ENCODE peak calls at places on chromosomes 11 and 22, in ten cellular contexts. One of them, this sample, is unnamed.
A peak's percentile ranks its signal among the peaks of the same experiment; 100 is the strongest.

GRCh38 chr11:119218141-119218878 is 12.2 kb downstream of the CBL start:
- DNase-seq in naive thymus-derived CD4-positive, alpha-beta T cell: no peak
- DNase-seq in pancreas: no peak
- DNase-seq in Karpas-422: no peak
- DNase-seq in vagina: no peak
- DNase-seq in PC-3: peak; percentile 99
- DNase-seq in SK-N-SH: no peak
- DNase-seq in cardiac muscle cell: no peak
- DNase-seq in left ventricle myocardium inferior: no peak
- DNase-seq in Peyer's patch: no peak
- DNase-seq in this sample: no peak

GRCh38 chr11:66410191-66410590 is 10.6 kb upstream of the NPAS4 start:
- DNase-seq in left ventricle myocardium inferior: no peak
- DNase-seq in naive thymus-derived CD4-positive, alpha-beta T cell: no peak
- DNase-seq in SK-N-SH: no peak
- DNase-seq in cardiac muscle cell: no peak
- DNase-seq in pancreas: no peak
- DNase-seq in vagina: no peak
- DNase-seq in PC-3: no peak
- DNase-seq in Peyer's patch: no peak
- DNase-seq in Karpas-422: peak; percentile 44
- DNase-seq in this sample: no peak

GRCh38 chr11:96486890-96487633 is 97.2 kb downstream of the JRKL start:
- DNase-seq in vagina: no peak
- DNase-seq in cardiac muscle cell: peak; percentile 17
- DNase-seq in pancreas: no peak
- DNase-seq in left ventricle myocardium inferior: no peak
- DNase-seq in PC-3: peak; percentile 95
- DNase-seq in SK-N-SH: no peak
- DNase-seq in Karpas-422: no peak
- DNase-seq in Peyer's patch: no peak
- DNase-seq in naive thymus-derived CD4-positive, alpha-beta T cell: no peak
- DNase-seq in this sample: no peak

GRCh38 chr11:111538407-111539114 is 2.0 kb upstream of the LAYN start:
- DNase-seq in vagina: no peak
- DNase-seq in PC-3: peak; percentile 90
- DNase-seq in Karpas-422: no peak
- DNase-seq in left ventricle myocardium inferior: no peak
- DNase-seq in Peyer's patch: no peak
- DNase-seq in cardiac muscle cell: no peak
- DNase-seq in SK-N-SH: no peak
- DNase-seq in pancreas: no peak
- DNase-seq in naive thymus-derived CD4-positive, alpha-beta T cell: no peak
- DNase-seq in this sample: no peak

GRCh38 chr22:26642465-26643367 is 14.7 kb upstream of the MIAT start:
- DNase-seq in SK-N-SH: no peak
- DNase-seq in Peyer's patch: peak; percentile 83
- DNase-seq in Karpas-422: peak; percentile 46
- DNase-seq in vagina: no peak
- DNase-seq in pancreas: no peak
- DNase-seq in left ventricle myocardium inferior: peak; percentile 32
- DNase-seq in cardiac muscle cell: no peak
- DNase-seq in naive thymus-derived CD4-positive, alpha-beta T cell: no peak
- DNase-seq in PC-3: no peak
- DNase-seq in this sample: peak; percentile 40

GRCh38 chr11:128187829-128188228 is 399.5 kb downstream of the ETS1 start:
- DNase-seq in pancreas: no peak
- DNase-seq in Peyer's patch: no peak
- DNase-seq in left ventricle myocardium inferior: no peak
- DNase-seq in SK-N-SH: peak; percentile 69
- DNase-seq in naive thymus-derived CD4-positive, alpha-beta T cell: no peak
- DNase-seq in cardiac muscle cell: no peak
- DNase-seq in Karpas-422: no peak
- DNase-seq in PC-3: no peak
- DNase-seq in vagina: no peak
- DNase-seq in this sample: no peak

GRCh38 chr22:22710719-22711531 is 66.5 kb downstream of the GGTLC2 start:
- DNase-seq in pancreas: peak; percentile 78
- DNase-seq in naive thymus-derived CD4-positive, alpha-beta T cell: peak; percentile 46
- DNase-seq in cardiac muscle cell: no peak
- DNase-seq in Peyer's patch: peak; percentile 93
- DNase-seq in PC-3: peak; percentile 71
- DNase-seq in SK-N-SH: peak; percentile 75
- DNase-seq in Karpas-422: peak; percentile 86
- DNase-seq in vagina: no peak
- DNase-seq in left ventricle myocardium inferior: peak; percentile 35
- DNase-seq in this sample: peak; percentile 73

GRCh38 chr11:34632105-34632780 is 11.3 kb downstream of the EHF start:
- DNase-seq in cardiac muscle cell: no peak
- DNase-seq in Peyer's patch: no peak
- DNase-seq in Karpas-422: no peak
- DNase-seq in vagina: no peak
- DNase-seq in left ventricle myocardium inferior: no peak
- DNase-seq in SK-N-SH: no peak
- DNase-seq in PC-3: peak; percentile 74
- DNase-seq in pancreas: peak; percentile 45
- DNase-seq in naive thymus-derived CD4-positive, alpha-beta T cell: no peak
- DNase-seq in this sample: no peak

GRCh38 chr11:122634507-122634906 is 21.0 kb upstream of the UBASH3B start:
- DNase-seq in cardiac muscle cell: no peak
- DNase-seq in PC-3: peak; percentile 85
- DNase-seq in vagina: no peak
- DNase-seq in naive thymus-derived CD4-positive, alpha-beta T cell: no peak
- DNase-seq in Karpas-422: no peak
- DNase-seq in Peyer's patch: no peak
- DNase-seq in pancreas: no peak
- DNase-seq in left ventricle myocardium inferior: peak; percentile 25
- DNase-seq in SK-N-SH: no peak
- DNase-seq in this sample: no peak

GRCh38 chr11:16815047-16815767 is 76.8 kb downstream of the C11orf58 start:
- DNase-seq in Peyer's patch: peak; percentile 66
- DNase-seq in pancreas: peak; percentile 73
- DNase-seq in Karpas-422: no peak
- DNase-seq in vagina: no peak
- DNase-seq in cardiac muscle cell: no peak
- DNase-seq in PC-3: no peak
- DNase-seq in SK-N-SH: no peak
- DNase-seq in naive thymus-derived CD4-positive, alpha-beta T cell: no peak
- DNase-seq in left ventricle myocardium inferior: peak; percentile 71
- DNase-seq in this sample: peak; percentile 85

GRCh38 chr11:102260241-102260640 is 57.0 kb upstream of the BIRC3 start:
- DNase-seq in pancreas: no peak
- DNase-seq in cardiac muscle cell: no peak
- DNase-seq in vagina: no peak
- DNase-seq in Peyer's patch: no peak
- DNase-seq in SK-N-SH: no peak
- DNase-seq in PC-3: no peak
- DNase-seq in left ventricle myocardium inferior: no peak
- DNase-seq in Karpas-422: no peak
- DNase-seq in naive thymus-derived CD4-positive, alpha-beta T cell: no peak
- DNase-seq in this sample: no peak

GRCh38 chr11:69250503-69251393 is 43.2 kb upstream of the MYEOV start:
- DNase-seq in PC-3: no peak
- DNase-seq in Karpas-422: no peak
- DNase-seq in Peyer's patch: peak; percentile 32
- DNase-seq in naive thymus-derived CD4-positive, alpha-beta T cell: no peak
- DNase-seq in cardiac muscle cell: no peak
- DNase-seq in left ventricle myocardium inferior: no peak
- DNase-seq in vagina: no peak
- DNase-seq in SK-N-SH: no peak
- DNase-seq in pancreas: no peak
- DNase-seq in this sample: peak; percentile 27

GRCh38 chr22:25694167-25694907 is 47.7 kb upstream of the MYO18B start:
- DNase-seq in vagina: no peak
- DNase-seq in SK-N-SH: no peak
- DNase-seq in pancreas: no peak
- DNase-seq in PC-3: no peak
- DNase-seq in Karpas-422: no peak
- DNase-seq in naive thymus-derived CD4-positive, alpha-beta T cell: no peak
- DNase-seq in Peyer's patch: no peak
- DNase-seq in left ventricle myocardium inferior: no peak
- DNase-seq in cardiac muscle cell: no peak
- DNase-seq in this sample: no peak

GRCh38 chr11:79413258-79413657 is 27.6 kb downstream of the TENM4 start:
- DNase-seq in SK-N-SH: peak; percentile 77
- DNase-seq in vagina: no peak
- DNase-seq in pancreas: peak; percentile 37
- DNase-seq in naive thymus-derived CD4-positive, alpha-beta T cell: no peak
- DNase-seq in cardiac muscle cell: peak; percentile 60
- DNase-seq in PC-3: no peak
- DNase-seq in left ventricle myocardium inferior: peak; percentile 89
- DNase-seq in Karpas-422: no peak
- DNase-seq in Peyer's patch: peak; percentile 69
- DNase-seq in this sample: no peak

GRCh38 chr11:3223932-3224729 is 5.5 kb upstream of the MRGPRG start:
- DNase-seq in SK-N-SH: peak; percentile 58
- DNase-seq in vagina: peak; percentile 89
- DNase-seq in pancreas: no peak
- DNase-seq in PC-3: no peak
- DNase-seq in naive thymus-derived CD4-positive, alpha-beta T cell: no peak
- DNase-seq in Karpas-422: no peak
- DNase-seq in Peyer's patch: no peak
- DNase-seq in left ventricle myocardium inferior: no peak
- DNase-seq in cardiac muscle cell: no peak
- DNase-seq in this sample: no peak

GRCh38 chr11:3222941-3223905 is 4.6 kb upstream of the MRGPRG start:
- DNase-seq in pancreas: no peak
- DNase-seq in cardiac muscle cell: no peak
- DNase-seq in Peyer's patch: no peak
- DNase-seq in left ventricle myocardium inferior: no peak
- DNase-seq in SK-N-SH: peak; percentile 23
- DNase-seq in naive thymus-derived CD4-positive, alpha-beta T cell: no peak
- DNase-seq in vagina: no peak
- DNase-seq in PC-3: no peak
- DNase-seq in Karpas-422: no peak
- DNase-seq in this sample: no peak

GRCh38 chr11:3221408-3222002 is 2.9 kb upstream of the MRGPRG start:
- DNase-seq in left ventricle myocardium inferior: no peak
- DNase-seq in Peyer's patch: no peak
- DNase-seq in vagina: no peak
- DNase-seq in SK-N-SH: peak; percentile 52
- DNase-seq in cardiac muscle cell: no peak
- DNase-seq in PC-3: no peak
- DNase-seq in naive thymus-derived CD4-positive, alpha-beta T cell: no peak
- DNase-seq in pancreas: no peak
- DNase-seq in Karpas-422: no peak
- DNase-seq in this sample: no peak

GRCh38 chr11:3220521-3221407 is 2.2 kb upstream of the MRGPRG start:
- DNase-seq in cardiac muscle cell: no peak
- DNase-seq in PC-3: no peak
- DNase-seq in Peyer's patch: no peak
- DNase-seq in pancreas: no peak
- DNase-seq in naive thymus-derived CD4-positive, alpha-beta T cell: no peak
- DNase-seq in SK-N-SH: peak; percentile 24
- DNase-seq in Karpas-422: no peak
- DNase-seq in left ventricle myocardium inferior: peak; percentile 13
- DNase-seq in vagina: no peak
- DNase-seq in this sample: no peak

GRCh38 chr11:3222003-3222855 is 3.6 kb upstream of the MRGPRG start:
- DNase-seq in SK-N-SH: peak; percentile 22
- DNase-seq in Peyer's patch: peak; percentile 36
- DNase-seq in Karpas-422: no peak
- DNase-seq in cardiac muscle cell: no peak
- DNase-seq in left ventricle myocardium inferior: no peak
- DNase-seq in pancreas: no peak
- DNase-seq in PC-3: no peak
- DNase-seq in naive thymus-derived CD4-positive, alpha-beta T cell: no peak
- DNase-seq in vagina: no peak
- DNase-seq in this sample: peak; percentile 36
- H3K27me3 ChIP-seq in SK-N-SH: no peaks in the 10 kb centered on the region
- H3K27me3 ChIP-seq in Peyer's patch: no peaks in the 10 kb centered on the region
- H3K27me3 ChIP-seq in Karpas-422: no peaks in the 10 kb centered on the region
- H3K27me3 ChIP-seq in cardiac muscle cell: peaks cover 8% of the 10 kb centered on the region
- H3K27me3 ChIP-seq in left ventricle myocardium inferior: peaks cover 84% of the 10 kb centered on the region
- H3K27me3 ChIP-seq in pancreas: no peaks in the 10 kb centered on the region
- H3K27me3 ChIP-seq in PC-3: peaks cover 17% of the 10 kb centered on the region
- H3K27me3 ChIP-seq in naive thymus-derived CD4-positive, alpha-beta T cell: no peaks in the 10 kb centered on the region
- H3K27me3 ChIP-seq in vagina: no peaks in the 10 kb centered on the region
- H3K27me3 ChIP-seq in this sample: no peaks in the 10 kb centered on the region

DNA sequence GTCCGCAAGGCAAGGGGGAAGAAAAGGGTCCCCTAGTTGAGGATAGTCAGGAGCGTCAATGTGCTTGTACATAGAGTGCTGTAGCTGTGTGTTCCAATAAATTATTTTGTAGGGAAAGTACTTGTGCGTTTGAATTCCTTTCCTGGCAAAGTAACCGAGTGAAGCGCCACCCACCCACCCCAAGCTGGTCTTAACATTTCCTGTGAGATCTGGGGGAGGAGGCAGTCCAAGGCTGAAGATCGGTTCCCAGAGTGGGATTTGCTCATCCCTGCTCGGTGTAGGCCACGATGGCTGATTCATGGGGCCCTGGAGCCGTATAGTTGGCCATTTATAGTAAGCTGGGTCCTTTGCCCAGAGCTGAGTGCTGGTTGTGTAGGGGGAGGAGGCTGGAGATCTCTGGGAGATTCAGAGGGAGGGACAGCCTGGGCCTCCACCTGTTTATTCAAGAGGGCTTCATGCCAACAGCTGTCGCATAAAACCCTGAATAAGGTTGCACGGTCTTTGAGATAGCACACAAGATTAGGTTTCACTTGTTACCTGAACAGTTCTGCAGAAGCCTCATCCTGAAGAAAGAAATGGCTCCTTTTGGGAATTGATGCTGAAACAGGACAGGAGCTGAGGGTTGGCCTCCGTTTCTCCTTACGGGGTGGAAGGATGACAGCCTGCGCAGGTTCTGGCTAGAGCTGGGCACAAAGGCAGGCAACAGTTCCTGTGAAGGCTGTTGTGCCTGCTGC is 2.4 kb downstream of the ATF4 start:
- DNase-seq in left ventricle myocardium inferior: no peak
- DNase-seq in Peyer's patch: no peak
- DNase-seq in vagina: no peak
- DNase-seq in pancreas: no peak
- DNase-seq in naive thymus-derived CD4-positive, alpha-beta T cell: no peak
- DNase-seq in PC-3: peak; percentile 50
- DNase-seq in Karpas-422: peak; percentile 78
- DNase-seq in cardiac muscle cell: peak; percentile 51
- DNase-seq in SK-N-SH: peak; percentile 19
- DNase-seq in this sample: no peak
- H3K4me1 ChIP-seq in left ventricle myocardium inferior: peaks cover 80% of the 10 kb centered on the region
- H3K4me1 ChIP-seq in Peyer's patch: peaks cover 31% of the 10 kb centered on the region
- H3K4me1 ChIP-seq in vagina: peaks cover 72% of the 10 kb centered on the region
- H3K4me1 ChIP-seq in pancreas: peaks cover 25% of the 10 kb centered on the region
- H3K4me1 ChIP-seq in naive thymus-derived CD4-positive, alpha-beta T cell: peaks cover 53% of the 10 kb centered on the region
- H3K4me1 ChIP-seq in PC-3: peaks cover 19% of the 10 kb centered on the region
- H3K4me1 ChIP-seq in Karpas-422: peaks cover 70% of the 10 kb centered on the region
- H3K4me1 ChIP-seq in cardiac muscle cell: peaks cover 26% of the 10 kb centered on the region
- H3K4me1 ChIP-seq in SK-N-SH: peaks cover 21% of the 10 kb centered on the region
- H3K4me1 ChIP-seq in this sample: peaks cover 44% of the 10 kb centered on the region

GRCh38 chr11:86237267-86237804 is 7.2 kb upstream of the EED start:
- DNase-seq in Karpas-422: no peak
- DNase-seq in naive thymus-derived CD4-positive, alpha-beta T cell: no peak
- DNase-seq in left ventricle myocardium inferior: no peak
- DNase-seq in vagina: no peak
- DNase-seq in SK-N-SH: no peak
- DNase-seq in cardiac muscle cell: no peak
- DNase-seq in PC-3: no peak
- DNase-seq in Peyer's patch: no peak
- DNase-seq in pancreas: no peak
- DNase-seq in this sample: no peak
- H3K4me3 ChIP-seq in Karpas-422: no peak overlapping the region
- H3K4me3 ChIP-seq in naive thymus-derived CD4-positive, alpha-beta T cell: no peak overlapping the region
- H3K4me3 ChIP-seq in left ventricle myocardium inferior: no peak overlapping the region
- H3K4me3 ChIP-seq in vagina: no peak overlapping the region
- H3K4me3 ChIP-seq in SK-N-SH: no peak overlapping the region
- H3K4me3 ChIP-seq in cardiac muscle cell: no peak overlapping the region
- H3K4me3 ChIP-seq in PC-3: no peak overlapping the region
- H3K4me3 ChIP-seq in Peyer's patch: no peak overlapping the region
- H3K4me3 ChIP-seq in pancreas: no peak overlapping the region
- H3K4me3 ChIP-seq in this sample: no peak overlapping the region

GRCh38 chr11:18792827-18793226 is 1.2 kb upstream of the PTPN5 start:
- DNase-seq in PC-3: no peak
- DNase-seq in Karpas-422: no peak
- DNase-seq in cardiac muscle cell: no peak
- DNase-seq in naive thymus-derived CD4-positive, alpha-beta T cell: no peak
- DNase-seq in left ventricle myocardium inferior: no peak
- DNase-seq in pancreas: no peak
- DNase-seq in Peyer's patch: no peak
- DNase-seq in SK-N-SH: no peak
- DNase-seq in vagina: no peak
- DNase-seq in this sample: no peak
- H3K27me3 ChIP-seq in PC-3: peaks cover 41% of the 10 kb centered on the region
- H3K27me3 ChIP-seq in Karpas-422: no peaks in the 10 kb centered on the region
- H3K27me3 ChIP-seq in cardiac muscle cell: peaks cover 95% of the 10 kb centered on the region
- H3K27me3 ChIP-seq in naive thymus-derived CD4-positive, alpha-beta T cell: no peaks in the 10 kb centered on the region
- H3K27me3 ChIP-seq in left ventricle myocardium inferior: peaks cover 98% of the 10 kb centered on the region
- H3K27me3 ChIP-seq in pancreas: peaks cover 4% of the 10 kb centered on the region
- H3K27me3 ChIP-seq in Peyer's patch: no peaks in the 10 kb centered on the region
- H3K27me3 ChIP-seq in SK-N-SH: peaks cover 50% of the 10 kb centered on the region
- H3K27me3 ChIP-seq in vagina: peaks cover 6% of the 10 kb centered on the region
- H3K27me3 ChIP-seq in this sample: peaks cover 16% of the 10 kb centered on the region